ENCODE peak calls at places on chromosome 1, in eight cellular contexts. F is effector memory CD4-positive, alpha-beta T cell; I is omental fat pad; T is stimulated activated naive B cell treated with anti-CD40 and anti-IgM and Interleukin-4, amounts not matched to agents 10 μg/mL and 1 μg/mL and 100 μg/mL, for 72 hours; E is esophagus squamous epithelium; C is CD8-positive, alpha-beta memory T cell; O is stimulated activated CD4-positive, alpha-beta T cell treated with anti-CD3 and anti-CD28 coated beads, Interleukin-1b, Interleukin-23, amount 100 ng/mL, for 1 hour; P is activated naive CD4-positive, alpha-beta T cell treated with anti-CD3 and anti-CD28 coated beads, Interleukin-2, amount 10 ng/mL, durations not matched to agents 7 days and 5 days. U is an unnamed sample.

GRCh38 chr1:228335406-228336307 is 71.0 kb downstream of the TRIM11 start:
- DNase-seq in F (no peak), I (no peak), T (no peak), E (no peak), C (no peak), O (no peak), P (peak; percentile 16), U (no peak)

GRCh38 chr1:209387271-209387968 is 196.1 kb upstream of the CAMK1G start:
- DNase-seq in F (no peak), I (no peak), T (no peak), E (no peak), C (no peak), O (no peak), P (no peak), U (no peak)

GRCh38 chr1:216005916-216006315 is 417.3 kb downstream of the USH2A start:
- DNase-seq in F (no peak), I (no peak), T (no peak), E (no peak), C (no peak), O (no peak), P (no peak), U (no peak)

GRCh38 chr1:108505766-108506075 is 54.2 kb upstream of the EEIG2 start:
- DNase-seq in F (no peak), I (no peak), T (no peak), E (no peak), C (peak; percentile 38), O (no peak), P (peak; percentile 23), U (no peak)

GRCh38 chr1:233639611-233640010 is 25.7 kb downstream of the KCNK1 start:
- DNase-seq in F (no peak), I (no peak), T (no peak), E (no peak), C (no peak), O (no peak), P (no peak), U (no peak)

GRCh38 chr1:153616144-153616884 is at the start of gene S100A14:
- DNase-seq in F (no peak), I (no peak), T (no peak), E (no peak), C (no peak), O (no peak), P (no peak), U (no peak)

GRCh38 chr1:94528271-94528670 is 13.3 kb downstream of the F3 start:
- DNase-seq in F (no peak), I (no peak), T (no peak), E (no peak), C (no peak), O (no peak), P (no peak), U (no peak)

GRCh38 chr1:33168556-33169289 is 13.1 kb downstream of the TRIM62 start:
- DNase-seq in F (no peak), I (no peak), T (no peak), E (no peak), C (no peak), O (no peak), P (no peak), U (no peak)

GRCh38 chr1:19643602-19644419 is at the start of gene NBL1:
- DNase-seq in F (peak; percentile 54), I (no peak), T (no peak), E (no peak), C (peak; percentile 78), O (peak; percentile 62), P (peak; percentile 86), U (peak; percentile 44)

GRCh38 chr1:201318504-201319340 is 35.4 kb downstream of the PKP1 start:
- DNase-seq in F (no peak), I (no peak), T (no peak), E (no peak), C (no peak), O (no peak), P (no peak), U (no peak)

U was measured in NCI-H1417.